ENCODE peak calls at places on chromosomes 5 and 9, in nine cellular contexts. B is BE2C, Q is adrenal gland, N is GM12878, O is pancreas, R is PC-3, E is DND-41, M is GM23338, Y is hepatocyte. U is an unnamed sample.
A peak's percentile ranks its signal among the peaks of the same experiment; 100 is the strongest.

GRCh38 chr5:163564321-163564924 is 59.0 kb downstream of the MAT2B start:
- DNase-seq in B (peak; percentile 48), Q (peak; percentile 62), N (peak; percentile 30), O (peak; percentile 21), R (peak; percentile 84), E (peak; percentile 39), M (peak; percentile 72), Y (peak; percentile 78), U (peak; percentile 18)

GRCh38 chr5:55991768-55992486 is 2.8 kb downstream of the IL6ST start:
- DNase-seq in B (no peak), Q (no peak), N (no peak), O (no peak), R (no peak), E (no peak), M (no peak), Y (no peak), U (no peak)

GRCh38 chr9:698276-698675 is 143.2 kb upstream of the DMRT1 start:
- DNase-seq in B (no peak), Q (no peak), N (no peak), O (no peak), R (peak; percentile 60), E (no peak), M (no peak), Y (no peak), U (no peak)

GRCh38 chr9:89116064-89116817 is 62.4 kb downstream of the SHC3 start:
- DNase-seq in B (no peak), Q (no peak), N (no peak), O (no peak), R (no peak), E (no peak), M (no peak), Y (no peak), U (no peak)

GRCh38 chr5:171541380-171541779 is 121.9 kb downstream of the FGF18 start:
- DNase-seq in B (no peak), Q (no peak), N (no peak), O (no peak), R (no peak), E (no peak), M (no peak), Y (no peak), U (no peak)

GRCh38 chr5:141493500-141494422 is 4.9 kb downstream of the PCDHGC5 start:
- DNase-seq in B (no peak), Q (no peak), N (no peak), O (no peak), R (no peak), E (no peak), M (no peak), Y (no peak), U (no peak)

GRCh38 chr5:8561854-8562253 is 692.9 kb downstream of the MTRR start:
- DNase-seq in B (no peak), Q (no peak), N (no peak), O (no peak), R (no peak), E (no peak), M (no peak), Y (no peak), U (no peak)

GRCh38 chr5:32831630-32832029 is 120.5 kb downstream of the NPR3 start:
- DNase-seq in B (no peak), Q (peak; percentile 26), N (no peak), O (no peak), R (no peak), E (no peak), M (no peak), Y (no peak), U (no peak)

GRCh38 chr5:168468836-168469235 is 17.4 kb upstream of the RARS1 start:
- DNase-seq in B (no peak), Q (no peak), N (no peak), O (no peak), R (no peak), E (no peak), M (no peak), Y (no peak), U (no peak)

GRCh38 chr5:111865356-111865755 is 108.4 kb upstream of the NREP start:
- DNase-seq in B (no peak), Q (no peak), N (no peak), O (no peak), R (peak; percentile 2), E (no peak), M (no peak), Y (no peak), U (no peak)

GRCh38 chr9:101711330-101711941 is 27.0 kb downstream of the GRIN3A start:
- DNase-seq in B (peak; percentile 46), Q (no peak), N (no peak), O (no peak), R (peak; percentile 4), E (peak; percentile 24), M (peak; percentile 82), Y (peak; percentile 27), U (no peak)
- TF ChIP-seq CTCF in B (peak; percentile 92), Q (no peak), N (peak; percentile 89), O (peak; percentile 48), R (peak; percentile 68), E (peak; percentile 65), M (peak; percentile 85), Y (peak; percentile 43), U (peak; percentile 94)

DNA sequence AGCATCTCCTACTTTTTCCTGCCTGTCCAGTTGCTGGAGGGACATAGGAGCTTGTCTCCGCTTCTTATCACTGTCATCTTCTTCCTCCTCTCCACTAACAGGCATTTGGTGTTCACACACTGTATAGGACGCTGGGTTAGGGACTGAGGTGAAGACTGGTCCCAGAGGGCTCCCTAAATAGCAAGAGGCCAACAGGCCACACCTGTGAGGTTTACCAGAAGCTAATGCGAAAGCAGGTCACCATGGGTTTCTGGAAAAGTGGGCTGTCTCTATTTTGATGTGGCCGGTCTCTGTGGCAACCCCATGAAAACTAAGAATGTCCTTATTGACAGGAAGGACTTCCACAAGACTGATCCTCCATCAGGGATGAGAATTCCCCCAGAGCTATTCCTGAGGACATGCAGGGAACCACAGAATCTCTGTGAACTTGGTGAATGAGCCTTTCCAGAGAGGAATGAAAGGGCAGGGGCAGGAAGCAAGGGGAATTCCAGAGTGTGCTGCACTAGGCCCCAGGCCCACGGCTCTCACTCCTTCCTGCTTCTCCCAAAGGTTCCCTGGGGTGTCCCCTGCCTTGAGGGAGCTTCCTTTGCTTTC is 61.7 kb downstream of the DAP start:
- DNase-seq in B (no peak), Q (no peak), N (no peak), O (no peak), R (no peak), E (no peak), M (no peak), Y (no peak), U (no peak)
- H3K36me3 ChIP-seq in B (no peaks in the 10 kb centered on the region), Q (no peaks in the 10 kb centered on the region), N (peaks cover 9% of the 10 kb centered on the region), O (no peaks in the 10 kb centered on the region), R (peaks cover 45% of the 10 kb centered on the region), E (peaks cover 25% of the 10 kb centered on the region), M (no peaks in the 10 kb centered on the region), Y (no peaks in the 10 kb centered on the region), U (peaks cover 6% of the 10 kb centered on the region)

GRCh38 chr5:93607367-93608258 is 24.6 kb downstream of the NR2F1 start:
- DNase-seq in B (peak; percentile 51), Q (peak; percentile 43), N (no peak), O (no peak), R (peak; percentile 94), E (peak; percentile 26), M (peak; percentile 94), Y (peak; percentile 65), U (no peak)

GRCh38 chr5:93611510-93611899 is 28.5 kb downstream of the NR2F1 start:
- DNase-seq in B (no peak), Q (no peak), N (no peak), O (no peak), R (no peak), E (no peak), M (no peak), Y (no peak), U (no peak)

GRCh38 chr5:93610581-93611167 is 27.7 kb downstream of the NR2F1 start:
- DNase-seq in B (no peak), Q (no peak), N (no peak), O (no peak), R (no peak), E (no peak), M (peak; percentile 60), Y (no peak), U (no peak)

GRCh38 chr5:93609756-93610155 is 26.7 kb downstream of the NR2F1 start:
- DNase-seq in B (no peak), Q (no peak), N (no peak), O (no peak), R (no peak), E (no peak), M (peak; percentile 6), Y (no peak), U (no peak)

GRCh38 chr5:93611900-93612898 is 29.2 kb downstream of the NR2F1 start:
- DNase-seq in B (peak; percentile 46), Q (peak; percentile 34), N (no peak), O (no peak), R (peak; percentile 35), E (no peak), M (peak; percentile 65), Y (no peak), U (no peak)
- H3K4me3 ChIP-seq in B (peak overlapping the region; percentile 52), Q (no peak overlapping the region), N (no peak overlapping the region), O (no peak overlapping the region), R (peak overlapping the region; percentile 57), E (no peak overlapping the region), M (peak overlapping the region; percentile 48), Y (no peak overlapping the region), U (no peak overlapping the region)

GRCh38 chr5:50653946-50654345 is 12.5 kb upstream of the PARP8 start:
- DNase-seq in B (no peak), Q (no peak), N (no peak), O (peak; percentile 17), R (no peak), E (no peak), M (no peak), Y (no peak), U (peak; percentile 13)

GRCh38 chr5:50658243-50658642 is 8.2 kb upstream of the PARP8 start:
- DNase-seq in B (no peak), Q (no peak), N (no peak), O (no peak), R (no peak), E (no peak), M (no peak), Y (no peak), U (no peak)

GRCh38 chr5:50657044-50657443 is 9.4 kb upstream of the PARP8 start:
- DNase-seq in B (no peak), Q (no peak), N (no peak), O (no peak), R (no peak), E (no peak), M (no peak), Y (no peak), U (no peak)

GRCh38 chr5:50655810-50656205 is 10.6 kb upstream of the PARP8 start:
- DNase-seq in B (no peak), Q (no peak), N (no peak), O (peak; percentile 41), R (peak; percentile 6), E (no peak), M (no peak), Y (no peak), U (no peak)

DNA sequence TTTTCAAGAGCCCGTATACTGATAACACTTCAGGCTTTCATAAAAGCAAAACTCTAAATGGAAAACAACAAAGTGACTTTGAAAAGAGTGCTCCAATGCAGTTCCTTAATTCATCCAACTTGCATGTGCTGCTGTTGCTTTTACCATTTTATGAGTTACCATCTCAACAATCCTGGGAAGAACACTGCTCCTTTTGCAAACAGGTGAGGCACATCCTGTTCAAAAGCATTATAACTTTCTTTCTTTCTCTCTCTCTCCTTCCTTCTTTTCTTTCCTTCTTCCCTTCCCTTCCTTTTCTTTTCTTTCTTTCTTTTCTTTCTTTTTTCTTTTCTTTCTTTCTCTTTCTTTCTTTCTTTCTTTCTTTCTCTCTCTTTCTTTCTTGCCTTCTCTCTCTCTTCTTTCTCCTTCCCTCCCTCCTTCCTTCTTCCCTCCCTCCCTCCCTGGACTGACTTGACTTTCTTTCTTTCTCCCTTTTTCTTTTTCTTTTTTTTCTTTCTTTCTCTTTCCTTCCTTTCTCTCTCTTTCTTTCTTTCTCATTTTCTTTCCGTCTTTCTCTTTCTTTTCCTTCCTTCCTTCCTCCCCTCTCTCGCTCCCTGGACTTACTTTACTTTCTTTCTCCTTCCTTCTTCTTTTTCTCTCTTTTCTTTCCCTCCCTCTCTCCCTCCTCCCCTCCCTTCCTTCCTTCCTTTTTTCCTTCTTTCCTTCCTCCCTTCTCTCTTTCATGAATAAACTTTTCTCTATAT is 11.2 kb upstream of the PARP8 start:
- DNase-seq in B (no peak), Q (no peak), N (no peak), O (no peak), R (no peak), E (no peak), M (no peak), Y (no peak), U (no peak)
- TF ChIP-seq CTCF in B (no peak), Q (no peak), N (no peak), O (no peak), R (no peak), E (no peak), M (no peak), Y (no peak), U (no peak)